ENCODE peak calls at places on chromosome 4, in four cellular contexts. X is IMR-90; Z is CD4-positive, CD25-positive, alpha-beta regulatory T cell; H is mammary epithelial cell. B is an unnamed sample.
A peak's percentile ranks its signal among the peaks of the same experiment; 100 is the strongest.

GRCh38 chr4:140242357-140243284 is 88.6 kb upstream of the MAML3 start:
- DNase-seq in X (no peak), Z (no peak), H (no peak), B (no peak)

GRCh38 chr4:90994883-90995484 is 867.8 kb downstream of the CCSER1 start:
- DNase-seq in X (no peak), Z (no peak), H (no peak), B (no peak)

GRCh38 chr4:188130355-188130754 is 8.9 kb upstream of the TRIML1 start:
- DNase-seq in X (no peak), Z (no peak), H (no peak), B (no peak)

GRCh38 chr4:41723286-41723685 is 25.2 kb downstream of the PHOX2B start:
- DNase-seq in X (no peak), Z (no peak), H (no peak), B (no peak)

GRCh38 chr4:44660396-44660795 is 9.0 kb upstream of the YIPF7 start:
- DNase-seq in X (no peak), Z (no peak), H (no peak), B (no peak)

GRCh38 chr4:177128306-177128705 is 181.4 kb upstream of the NEIL3 start:
- DNase-seq in X (peak; percentile 72), Z (no peak), H (peak; percentile 78), B (no peak)

GRCh38 chr4:24984602-24985532 is 45.9 kb downstream of the LGI2 start:
- DNase-seq in X (no peak), Z (no peak), H (no peak), B (no peak)

GRCh38 chr4:156779774-156780173 is 191.8 kb downstream of the PDGFC start:
- DNase-seq in X (peak; percentile 95), Z (no peak), H (peak; percentile 76), B (no peak)

GRCh38 chr4:13837228-13837627 is 209.7 kb upstream of the BOD1L1 start:
- DNase-seq in X (no peak), Z (no peak), H (no peak), B (no peak)

GRCh38 chr4:56690393-56690971 is 9.4 kb upstream of the HOPX start:
- DNase-seq in X (no peak), Z (no peak), H (no peak), B (no peak)

GRCh38 chr4:166499820-166500219 is 626.8 kb downstream of the TLL1 start:
- DNase-seq in X (no peak), Z (no peak), H (peak; percentile 8), B (no peak)

GRCh38 chr4:184503869-184504300 is 29.5 kb upstream of the IRF2 start:
- DNase-seq in X (peak; percentile 20), Z (peak; percentile 25), H (peak; percentile 54), B (peak; percentile 20)

GRCh38 chr4:68658672-68659071 is 11.8 kb downstream of the UGT2B15 start:
- DNase-seq in X (no peak), Z (no peak), H (no peak), B (no peak)

GRCh38 chr4:140004580-140005314 is 149.2 kb downstream of the MAML3 start:
- DNase-seq in X (peak; percentile 51), Z (no peak), H (peak; percentile 3), B (no peak)

GRCh38 chr4:153684182-153685073 is at the start of gene TLR2:
- DNase-seq in X (no peak), Z (peak; percentile 38), H (peak; percentile 59), B (peak; percentile 68)

GRCh38 chr4:1305781-1306455 is 16.2 kb downstream of the MAEA start:
- DNase-seq in X (no peak), Z (no peak), H (no peak), B (peak; percentile 33)

GRCh38 chr4:1310031-1310795 is 20.5 kb downstream of the MAEA start:
- DNase-seq in X (peak; percentile 16), Z (no peak), H (peak; percentile 76), B (no peak)

GRCh38 chr4:1307951-1308735 is 18.5 kb downstream of the MAEA start:
- DNase-seq in X (no peak), Z (no peak), H (no peak), B (peak; percentile 15)

GRCh38 chr4:1310796-1311715 is 21.4 kb downstream of the MAEA start:
- DNase-seq in X (no peak), Z (no peak), H (no peak), B (no peak)

DNA sequence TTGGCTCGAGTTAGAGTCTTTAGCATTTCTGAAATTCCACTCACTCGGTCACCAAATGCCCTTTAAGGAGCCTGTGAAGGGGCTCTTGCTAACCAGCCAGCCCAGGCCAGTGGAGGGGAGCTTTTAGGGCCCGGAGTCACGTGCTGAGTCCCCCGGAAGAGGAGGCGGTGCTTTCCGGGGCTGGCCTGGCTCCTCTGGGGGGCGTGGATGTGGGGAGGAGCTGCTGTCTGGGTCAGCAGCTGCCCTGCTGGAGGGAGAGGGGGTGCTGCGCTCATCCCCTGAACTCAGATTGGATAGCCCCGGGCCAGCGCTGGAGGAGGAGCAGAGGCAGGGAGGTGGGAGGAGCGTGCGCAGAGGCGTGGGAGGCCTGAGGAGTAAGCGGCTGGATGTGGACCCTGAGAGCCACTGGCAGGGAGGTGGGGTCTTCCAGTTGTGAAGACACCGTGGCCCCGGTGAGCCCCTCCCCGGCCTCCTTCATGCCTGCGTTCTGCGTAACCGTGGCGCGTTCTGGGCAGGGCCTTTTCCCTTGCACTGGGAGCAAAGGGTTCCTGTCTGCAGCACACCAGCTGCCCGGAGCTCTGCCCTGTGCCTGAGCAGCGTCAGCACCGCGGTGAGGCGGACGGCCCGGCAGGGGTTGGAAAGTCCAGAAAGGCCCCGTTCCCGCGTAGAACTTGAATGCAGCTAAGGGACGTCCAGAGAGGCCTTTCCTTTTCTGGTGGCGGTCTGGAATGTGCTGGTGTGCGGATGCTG is 19.7 kb downstream of the MAEA start:
- DNase-seq in X (peak; percentile 94), Z (peak; percentile 35), H (peak; percentile 88), B (peak; percentile 63)
- H3K4me3 ChIP-seq in X (peak overlapping the region; percentile 37), Z (peak overlapping the region; percentile 50), H (peak overlapping the region; percentile 56), B (peak overlapping the region; percentile 49)

GRCh38 chr4:8355864-8356565 is 84.5 kb downstream of the ACOX3 start:
- DNase-seq in X (peak; percentile 31), Z (no peak), H (peak; percentile 47), B (no peak)
- H3K4me1 ChIP-seq in X (peaks cover 16% of the 10 kb centered on the region), Z (no peaks in the 10 kb centered on the region), H (peaks cover 36% of the 10 kb centered on the region), B (no peaks in the 10 kb centered on the region)

GRCh38 chr4:66574145-66574978 is 904.1 kb upstream of the EPHA5 start:
- DNase-seq in X (peak; percentile 65), Z (no peak), H (peak; percentile 63), B (no peak)
- H3K27ac ChIP-seq in X (no peak overlapping the region), Z (no peak overlapping the region), H (peak overlapping the region; percentile 67), B (no peak overlapping the region)

DNA sequence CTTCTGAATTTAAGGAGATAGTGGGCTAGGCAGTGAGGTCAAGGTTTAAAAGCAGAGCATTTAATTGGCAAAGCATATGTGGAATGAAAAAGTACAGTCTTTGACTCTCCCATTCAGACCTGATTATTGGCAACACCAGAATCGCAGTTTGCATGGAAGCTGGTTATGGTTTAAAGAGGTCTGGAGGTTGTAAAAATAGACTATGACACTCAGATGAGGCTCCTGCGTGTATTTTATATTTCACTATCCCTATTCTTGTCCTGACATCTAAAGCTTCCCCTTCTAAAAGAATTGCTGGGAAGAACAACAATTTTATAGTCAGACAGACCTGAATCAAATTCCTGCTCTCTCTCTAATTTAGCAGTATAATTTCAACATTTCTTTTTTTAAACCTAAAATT is 302.9 kb downstream of the PCDH7 start:
- DNase-seq in X (no peak), Z (no peak), H (no peak), B (no peak)
- H3K4me3 ChIP-seq in X (no peak overlapping the region), Z (no peak overlapping the region), H (no peak overlapping the region), B (no peak overlapping the region)

B was measured in CD8-positive, alpha-beta T cell.